ENCODE peak calls at places on chromosomes 16 and 17, in seven cellular contexts. N is HFF-Myc; C is right atrium auricular region; W is activated naive CD4-positive, alpha-beta T cell; P is mesothelial cell of epicardium; Y is endothelial cell; R is nephron progenitor cell. Q is an unnamed sample.
A peak's percentile ranks its signal among the peaks of the same experiment; 100 is the strongest.

GRCh38 chr16:65754799-65755691 is 611.4 kb upstream of the CDH5 start:
- DNase-seq in W (no peak), P (peak; percentile 38), R (no peak), Y (no peak), N (no peak), C (no peak), Q (no peak)

GRCh38 chr16:23509763-23510153 is 536 bp downstream of the GGA2 start:
- DNase-seq in C (no peak), Y (peak; percentile 21), N (no peak), W (no peak), R (peak; percentile 22), P (peak; percentile 40), Q (no peak)

GRCh38 chr16:14020141-14020540 is 51.0 kb upstream of the MRTFB start:
- DNase-seq in P (no peak), N (no peak), Y (no peak), R (no peak), W (no peak), C (no peak), Q (no peak)

GRCh38 chr17:5667871-5668270 is 83.6 kb upstream of the NLRP1 start:
- DNase-seq in C (no peak), P (no peak), W (no peak), R (no peak), N (no peak), Y (no peak), Q (no peak)

GRCh38 chr17:58577696-58578095 is 63.3 kb upstream of the MTMR4 start:
- DNase-seq in R (peak; percentile 60), N (peak; percentile 14), Y (peak; percentile 48), P (no peak), W (no peak), C (peak; percentile 70), Q (no peak)

GRCh38 chr16:67766281-67766680 is 40.1 kb downstream of the RANBP10 start:
- DNase-seq in P (no peak), Y (no peak), N (no peak), R (no peak), W (no peak), C (no peak), Q (no peak)

GRCh38 chr16:27759301-27759871 is 209.4 kb downstream of the KATNIP start:
- DNase-seq in P (no peak), R (no peak), C (no peak), Y (no peak), N (peak; percentile 27), W (no peak), Q (no peak)

GRCh38 chr16:83917152-83918120 is 18.5 kb downstream of the MLYCD start:
- DNase-seq in Y (no peak), P (no peak), C (no peak), W (no peak), N (no peak), R (no peak), Q (no peak)

GRCh38 chr17:78844301-78845005 is 3.8 kb upstream of the USP36 start:
- DNase-seq in N (no peak), W (no peak), Y (no peak), R (no peak), P (no peak), C (no peak), Q (no peak)

GRCh38 chr16:6341993-6342392 is 990.7 kb upstream of the RBFOX1 start:
- DNase-seq in R (no peak), W (no peak), Y (no peak), C (no peak), N (no peak), P (no peak), Q (no peak)

GRCh38 chr17:27247071-27247957 is 46.6 kb upstream of the WSB1 start:
- DNase-seq in Y (no peak), N (no peak), P (no peak), C (peak; percentile 85), W (no peak), R (no peak), Q (no peak)

GRCh38 chr17:2706911-2707510 is 4.6 kb downstream of the CLUH start:
- DNase-seq in C (no peak), P (no peak), R (no peak), W (no peak), Y (no peak), N (no peak), Q (no peak)

GRCh38 chr16:14302399-14303181 is 231.5 kb downstream of the MRTFB start:
- DNase-seq in N (no peak), P (peak; percentile 57), C (no peak), R (peak; percentile 66), Y (peak; percentile 45), W (no peak), Q (no peak)

GRCh38 chr17:14329900-14330491 is 29.1 kb downstream of the HS3ST3B1 start:
- DNase-seq in N (no peak), R (no peak), W (no peak), P (no peak), C (no peak), Y (no peak), Q (no peak)

GRCh38 chr16:4176794-4177438 is 60.7 kb upstream of the ADCY9 start:
- DNase-seq in R (no peak), P (no peak), N (no peak), Y (no peak), C (no peak), W (no peak), Q (no peak)

GRCh38 chr17:81665205-81666091 is 957 bp downstream of the OXLD1 start:
- DNase-seq in W (peak; percentile 25), C (no peak), P (no peak), Y (no peak), N (no peak), R (no peak), Q (no peak)

GRCh38 chr16:12350945-12351344 is 374.4 kb downstream of the SNX29 start:
- DNase-seq in R (no peak), N (no peak), Y (no peak), W (no peak), P (no peak), C (no peak), Q (no peak)

GRCh38 chr17:80198144-80198661 is 21.9 kb downstream of the SGSH start:
- DNase-seq in P (no peak), R (peak; percentile 30), N (no peak), Y (no peak), C (no peak), W (no peak), Q (no peak)

GRCh38 chr16:87849419-87850008 is 19.8 kb downstream of the SLC7A5 start:
- DNase-seq in N (no peak), R (no peak), C (no peak), P (no peak), Y (no peak), W (no peak), Q (no peak)

GRCh38 chr16:9612267-9612666 is 520.8 kb downstream of the HAPSTR1 start:
- DNase-seq in N (no peak), W (no peak), R (no peak), C (no peak), Y (no peak), P (no peak), Q (no peak)

GRCh38 chr16:58030136-58030840 is 4.7 kb downstream of the MMP15 start:
- DNase-seq in N (no peak), C (no peak), Y (no peak), W (no peak), P (no peak), R (no peak), Q (no peak)

GRCh38 chr16:75280331-75280804 is 28.9 kb upstream of the BCAR1 start:
- DNase-seq in C (no peak), R (no peak), N (no peak), P (no peak), Y (no peak), W (no peak), Q (no peak)

GRCh38 chr17:79400989-79401703 is 209.7 kb downstream of the RBFOX3 start:
- DNase-seq in W (peak; percentile 61), N (peak; percentile 10), R (peak; percentile 85), P (peak; percentile 87), C (peak; percentile 70), Y (peak; percentile 82), Q (no peak)

GRCh38 chr17:36947922-36948716 is 635 bp upstream of the AATF start:
- DNase-seq in P (no peak), C (no peak), Y (no peak), N (no peak), R (no peak), W (no peak), Q (no peak)

GRCh38 chr16:1909661-1910231 is 8.5 kb downstream of the HS3ST6 start:
- DNase-seq in C (no peak), Y (no peak), R (no peak), N (no peak), W (no peak), P (no peak), Q (no peak)

GRCh38 chr16:58339452-58339938 is 44.7 kb upstream of the PRSS54 start:
- DNase-seq in R (no peak), P (no peak), Y (peak; percentile 46), W (no peak), C (no peak), N (no peak), Q (no peak)

GRCh38 chr17:15398291-15398690 is 56.9 kb upstream of the TEKT3 start:
- DNase-seq in Y (no peak), P (no peak), W (no peak), C (no peak), N (peak; percentile 77), R (no peak), Q (no peak)

GRCh38 chr16:66523861-66524354 is 26.0 kb downstream of the TK2 start:
- DNase-seq in P (no peak), W (no peak), Y (no peak), R (no peak), N (no peak), C (no peak), Q (no peak)

GRCh38 chr17:13702266-13702665 is 100.5 kb upstream of the HS3ST3A1 start:
- DNase-seq in R (no peak), Y (no peak), W (no peak), P (no peak), N (peak; percentile 82), C (no peak), Q (no peak)